ENCODE peak calls at places on chromosomes 7 and 10, in six cellular contexts. T is left cardiac atrium; H is GM12865; X is GM03348; Y is AG10803; G is effector memory CD4-positive, alpha-beta T cell. A is an unnamed sample.

GRCh38 chr7:11533229-11533820 is 298.7 kb downstream of the THSD7A start:
- DNase-seq in T (no peak), H (no peak), X (no peak), Y (no peak), G (no peak), A (no peak)

GRCh38 chr10:16341637-16342036 is 95.2 kb upstream of the PTER start:
- DNase-seq in T (no peak), H (no peak), X (no peak), Y (no peak), G (no peak), A (no peak)

GRCh38 chr10:22466763-22467334 is 121.6 kb downstream of the SPAG6 start:
- DNase-seq in T (no peak), H (no peak), X (no peak), Y (no peak), G (no peak), A (no peak)

GRCh38 chr10:88232029-88232895 is 350.9 kb downstream of the RNLS start:
- DNase-seq in T (peak; percentile 91), H (no peak), X (no peak), Y (peak; percentile 45), G (no peak), A (no peak)

GRCh38 chr7:42843209-42843800 is 68.6 kb downstream of the C7orf25 start:
- DNase-seq in T (peak; percentile 34), H (peak; percentile 3), X (peak; percentile 57), Y (peak; percentile 46), G (no peak), A (no peak)

GRCh38 chr7:29102554-29103151 is 43.7 kb downstream of the CPVL start:
- DNase-seq in T (peak; percentile 74), H (peak; percentile 59), X (peak; percentile 72), Y (peak; percentile 70), G (no peak), A (no peak)

GRCh38 chr10:131448883-131449282 is 137.4 kb upstream of the TCERG1L start:
- DNase-seq in T (no peak), H (no peak), X (no peak), Y (no peak), G (no peak), A (no peak)

GRCh38 chr7:151088856-151089699 is 2.8 kb downstream of the AGAP3 start:
- DNase-seq in T (peak; percentile 85), H (no peak), X (peak; percentile 58), Y (peak; percentile 69), G (no peak), A (no peak)

GRCh38 chr10:61487506-61487905 is 34.3 kb upstream of the TMEM26 start:
- DNase-seq in T (no peak), H (no peak), X (peak; percentile 42), Y (peak; percentile 79), G (no peak), A (no peak)

GRCh38 chr10:70954777-70955176 is 66.4 kb upstream of the PCBD1 start:
- DNase-seq in T (no peak), H (no peak), X (no peak), Y (no peak), G (no peak), A (no peak)

GRCh38 chr7:130912086-130912909 is 178.3 kb upstream of the KLF14 start:
- DNase-seq in T (no peak), H (no peak), X (no peak), Y (peak; percentile 92), G (no peak), A (no peak)

GRCh38 chr10:3397231-3397630 is 224.6 kb upstream of the PITRM1 start:
- DNase-seq in T (no peak), H (no peak), X (no peak), Y (no peak), G (no peak), A (no peak)

GRCh38 chr10:21406595-21407218 is 118.8 kb downstream of the SKIDA1 start:
- DNase-seq in T (no peak), H (peak; percentile 31), X (peak; percentile 66), Y (peak; percentile 39), G (no peak), A (no peak)